ENCODE peak calls at places on chromosomes 6 and 20, in ten cellular contexts. R is NB4, K is ecto neural progenitor cell, G is HTR-8/SVneo, S is lung, L is fibroblast of the aortic adventitia, C is adipocyte, N is GM04503, Z is HEK293T, J is NCI-H2029. O is an unnamed sample.

GRCh38 chr20:43448748-43449535 is 8.8 kb upstream of the SRSF6 start:
- DNase-seq in R (peak), K (peak), G (peak), S (no peak), L (peak), C (peak), N (no peak), Z (peak), J (peak), O (no peak)

GRCh38 chr20:2798814-2799213 is 1.6 kb downstream of the CPXM1 start:
- DNase-seq in R (peak), K (no peak), G (no peak), S (no peak), L (peak), C (no peak), N (no peak), Z (no peak), J (no peak), O (no peak)

GRCh38 chr6:119628691-119629621 is 279.4 kb upstream of the MAN1A1 start:
- DNase-seq in R (no peak), K (no peak), G (no peak), S (no peak), L (peak), C (no peak), N (no peak), Z (no peak), J (no peak), O (no peak)

GRCh38 chr6:10412165-10412947 is 2.5 kb downstream of the TFAP2A start:
- DNase-seq in R (peak), K (peak), G (peak), S (no peak), L (peak), C (peak), N (peak), Z (no peak), J (peak), O (peak)

GRCh38 chr6:115468272-115469005 is 592.3 kb downstream of the FRK start:
- DNase-seq in R (no peak), K (no peak), G (no peak), S (no peak), L (no peak), C (no peak), N (no peak), Z (no peak), J (no peak), O (no peak)

GRCh38 chr20:34037121-34037520 is 43.4 kb downstream of the RALY start:
- DNase-seq in R (peak), K (no peak), G (no peak), S (no peak), L (no peak), C (peak), N (no peak), Z (no peak), J (no peak), O (no peak)

GRCh38 chr6:44024597-44025219 is 102.5 kb downstream of the MRPL14 start:
- DNase-seq in R (peak), K (no peak), G (no peak), S (no peak), L (no peak), C (no peak), N (no peak), Z (no peak), J (no peak), O (no peak)

GRCh38 chr6:99119109-99120031 is 171.6 kb upstream of the FBXL4 start:
- DNase-seq in R (peak), K (no peak), G (peak), S (no peak), L (peak), C (peak), N (peak), Z (peak), J (peak), O (no peak)

GRCh38 chr6:125191916-125192609 is 38.5 kb downstream of the TPD52L1 start:
- DNase-seq in R (peak), K (peak), G (peak), S (peak), L (peak), C (peak), N (peak), Z (peak), J (peak), O (peak)

GRCh38 chr20:3744806-3745685 is 12.6 kb downstream of the HSPA12B start:
- DNase-seq in R (peak), K (peak), G (no peak), S (peak), L (no peak), C (no peak), N (no peak), Z (peak), J (peak), O (no peak)

GRCh38 chr6:19833947-19834346 is 3.2 kb upstream of the ID4 start:
- DNase-seq in R (no peak), K (no peak), G (no peak), S (no peak), L (no peak), C (no peak), N (no peak), Z (no peak), J (no peak), O (no peak)

GRCh38 chr6:162907876-162908481 is 180.2 kb downstream of the PACRG start:
- DNase-seq in R (peak), K (no peak), G (no peak), S (no peak), L (peak), C (peak), N (no peak), Z (no peak), J (no peak), O (no peak)

GRCh38 chr6:2770171-2770570 is 5.0 kb downstream of the WRNIP1 start:
- DNase-seq in R (no peak), K (no peak), G (no peak), S (no peak), L (no peak), C (no peak), N (no peak), Z (peak), J (no peak), O (no peak)

GRCh38 chr20:63553933-63554290 is at the start of gene FNDC11:
- DNase-seq in R (no peak), K (peak), G (no peak), S (no peak), L (no peak), C (peak), N (no peak), Z (no peak), J (no peak), O (no peak)

GRCh38 chr20:31691646-31692275 is 30.9 kb downstream of the BCL2L1 start:
- DNase-seq in R (no peak), K (no peak), G (no peak), S (no peak), L (peak), C (peak), N (peak), Z (no peak), J (no peak), O (no peak)

GRCh38 chr6:24321538-24322162 is 36.2 kb downstream of the DCDC2 start:
- DNase-seq in R (no peak), K (no peak), G (no peak), S (no peak), L (no peak), C (no peak), N (no peak), Z (no peak), J (no peak), O (no peak)

GRCh38 chr6:1227600-1227934 is 84.3 kb upstream of the FOXQ1 start:
- DNase-seq in R (no peak), K (no peak), G (no peak), S (no peak), L (no peak), C (no peak), N (no peak), Z (no peak), J (no peak), O (no peak)

GRCh38 chr20:53608456-53609413 is 15.1 kb upstream of the ZNF217 start:
- DNase-seq in R (peak), K (peak), G (no peak), S (no peak), L (no peak), C (no peak), N (no peak), Z (no peak), J (no peak), O (peak)

GRCh38 chr20:63432577-63433061 is 39.8 kb downstream of the KCNQ2 start:
- DNase-seq in R (no peak), K (no peak), G (no peak), S (no peak), L (no peak), C (no peak), N (no peak), Z (peak), J (no peak), O (no peak)

GRCh38 chr6:147759088-147759487 is 250.6 kb downstream of the SAMD5 start:
- DNase-seq in R (no peak), K (no peak), G (no peak), S (no peak), L (no peak), C (peak), N (peak), Z (no peak), J (no peak), O (no peak)

GRCh38 chr6:39819226-39819625 is 27.1 kb downstream of the DAAM2 start:
- DNase-seq in R (no peak), K (no peak), G (no peak), S (no peak), L (no peak), C (no peak), N (no peak), Z (no peak), J (no peak), O (no peak)

GRCh38 chr6:81241717-81242116 is 510.8 kb downstream of the TENT5A start:
- DNase-seq in R (peak), K (no peak), G (peak), S (no peak), L (peak), C (peak), N (peak), Z (peak), J (peak), O (no peak)

GRCh38 chr20:31704225-31705119 is 18.2 kb downstream of the BCL2L1 start:
- DNase-seq in R (no peak), K (no peak), G (peak), S (peak), L (peak), C (peak), N (no peak), Z (no peak), J (no peak), O (peak)

GRCh38 chr20:36491901-36492617 is 49.3 kb upstream of the MYL9 start:
- DNase-seq in R (peak), K (no peak), G (no peak), S (no peak), L (no peak), C (no peak), N (no peak), Z (no peak), J (no peak), O (no peak)

GRCh38 chr20:43949248-43949647 is 34.6 kb downstream of the TOX2 start:
- DNase-seq in R (no peak), K (no peak), G (no peak), S (no peak), L (no peak), C (no peak), N (no peak), Z (no peak), J (no peak), O (no peak)

GRCh38 chr20:48683467-48684175 is 144.2 kb downstream of the PREX1 start:
- DNase-seq in R (no peak), K (no peak), G (no peak), S (no peak), L (no peak), C (no peak), N (no peak), Z (no peak), J (no peak), O (no peak)

GRCh38 chr20:48813930-48814546 is 13.8 kb downstream of the PREX1 start:
- DNase-seq in R (no peak), K (no peak), G (no peak), S (no peak), L (no peak), C (no peak), N (no peak), Z (no peak), J (no peak), O (peak)

GRCh38 chr20:21125072-21125848 is 622 bp upstream of the KIZ start:
- DNase-seq in R (no peak), K (no peak), G (peak), S (no peak), L (peak), C (peak), N (peak), Z (peak), J (peak), O (peak)

GRCh38 chr6:41157323-41157722 is 3.2 kb upstream of the TREML1 start:
- DNase-seq in R (peak), K (no peak), G (no peak), S (no peak), L (no peak), C (no peak), N (no peak), Z (no peak), J (no peak), O (no peak)

GRCh38 chr20:62651285-62652021 is 9.2 kb downstream of the SLCO4A1 start:
- DNase-seq in R (no peak), K (no peak), G (no peak), S (peak), L (no peak), C (no peak), N (no peak), Z (no peak), J (no peak), O (no peak)

GRCh38 chr6:169099411-169100202 is 154.0 kb downstream of the THBS2 start:
- DNase-seq in R (peak), K (no peak), G (peak), S (peak), L (peak), C (peak), N (no peak), Z (no peak), J (no peak), O (no peak)

GRCh38 chr6:151209071-151209831 is 30.5 kb upstream of the AKAP12 start:
- DNase-seq in R (no peak), K (no peak), G (peak), S (no peak), L (peak), C (peak), N (no peak), Z (no peak), J (peak), O (no peak)

GRCh38 chr6:155261146-155261900 is 2.5 kb upstream of the CLDN20 start:
- DNase-seq in R (no peak), K (peak), G (no peak), S (no peak), L (no peak), C (no peak), N (no peak), Z (no peak), J (no peak), O (no peak)

GRCh38 chr20:59835448-59836395 is 97.7 kb downstream of the SYCP2 start:
- DNase-seq in R (no peak), K (peak), G (peak), S (peak), L (peak), C (peak), N (peak), Z (peak), J (peak), O (peak)

GRCh38 chr6:72522735-72523141 is 99.1 kb upstream of the KCNQ5 start:
- DNase-seq in R (peak), K (peak), G (peak), S (no peak), L (no peak), C (no peak), N (no peak), Z (peak), J (peak), O (peak)

O was measured in SJSA1.